ENCODE peak calls at places on chromosome 21, in ten cellular contexts. K, F, O, J, E, W, P, M, H and U are unnamed samples.

GRCh38 chr21:45370575-45370974 is 34.4 kb upstream of the COL18A1 start:
- DNase-seq in K (no peak), F (no peak), O (no peak), J (no peak), E (no peak), W (no peak), P (no peak), M (no peak), H (no peak), U (no peak)

GRCh38 chr21:29382029-29382654 is 83.4 kb downstream of the BACH1 start:
- DNase-seq in K (no peak), F (no peak), O (no peak), J (no peak), E (no peak), W (no peak), P (no peak), M (no peak), H (no peak), U (no peak)

GRCh38 chr21:28644762-28645161 is 347.9 kb downstream of the LTN1 start:
- DNase-seq in K (no peak), F (no peak), O (no peak), J (no peak), E (no peak), W (no peak), P (peak; percentile 35), M (no peak), H (no peak), U (no peak)

GRCh38 chr21:45531393-45532215 is 10.6 kb downstream of the SLC19A1 start:
- DNase-seq in K (no peak), F (peak; percentile 54), O (peak; percentile 79), J (no peak), E (no peak), W (no peak), P (no peak), M (peak; percentile 23), H (no peak), U (no peak)

GRCh38 chr21:34534522-34534921 is 22.5 kb upstream of the KCNE1 start:
- DNase-seq in K (no peak), F (no peak), O (no peak), J (no peak), E (no peak), W (no peak), P (no peak), M (no peak), H (no peak), U (no peak)

GRCh38 chr21:15908187-15908586 is 178.4 kb downstream of the USP25 start:
- DNase-seq in K (no peak), F (no peak), O (no peak), J (no peak), E (no peak), W (no peak), P (no peak), M (no peak), H (no peak), U (no peak)

GRCh38 chr21:45363921-45364463 is 41.0 kb upstream of the COL18A1 start:
- DNase-seq in K (no peak), F (peak; percentile 95), O (no peak), J (peak; percentile 75), E (peak; percentile 64), W (no peak), P (peak; percentile 86), M (peak; percentile 74), H (peak; percentile 94), U (peak; percentile 62)

GRCh38 chr21:29887313-29888009 is 52.3 kb downstream of the GRIK1 start:
- DNase-seq in K (no peak), F (no peak), O (no peak), J (no peak), E (no peak), W (no peak), P (no peak), M (no peak), H (no peak), U (no peak)

GRCh38 chr21:34743831-34744230 is 75.0 kb downstream of the CLIC6 start:
- DNase-seq in K (no peak), F (no peak), O (no peak), J (no peak), E (no peak), W (no peak), P (peak; percentile 82), M (peak; percentile 63), H (peak; percentile 24), U (no peak)

GRCh38 chr21:15841856-15842564 is 112.2 kb downstream of the USP25 start:
- DNase-seq in K (no peak), F (no peak), O (no peak), J (no peak), E (no peak), W (no peak), P (no peak), M (no peak), H (no peak), U (no peak)

GRCh38 chr21:38488640-38489282 is 9.5 kb downstream of the ERG start:
- DNase-seq in K (no peak), F (no peak), O (no peak), J (no peak), E (no peak), W (no peak), P (no peak), M (no peak), H (no peak), U (no peak)
- TF ChIP-seq POLR2AphosphoS5 in K (no peak), F (no peak), O (no peak), J (no peak), E (no peak), W (no peak), P (no peak), M (no peak), H (no peak), U (no peak)

GRCh38 chr21:26583737-26584136 is 10.7 kb upstream of the CYYR1 start:
- DNase-seq in K (no peak), F (no peak), O (no peak), J (no peak), E (no peak), W (peak; percentile 6), P (no peak), M (no peak), H (no peak), U (no peak)

GRCh38 chr21:26591543-26591942 is 18.5 kb upstream of the CYYR1 start:
- DNase-seq in K (no peak), F (no peak), O (no peak), J (no peak), E (no peak), W (no peak), P (no peak), M (no peak), H (no peak), U (no peak)

GRCh38 chr21:26581818-26582217 is 8.7 kb upstream of the CYYR1 start:
- DNase-seq in K (no peak), F (no peak), O (no peak), J (no peak), E (no peak), W (no peak), P (no peak), M (no peak), H (no peak), U (no peak)

GRCh38 chr21:26587621-26588260 is 14.7 kb upstream of the CYYR1 start:
- DNase-seq in K (peak; percentile 47), F (no peak), O (no peak), J (no peak), E (no peak), W (no peak), P (no peak), M (no peak), H (no peak), U (no peak)
- TF ChIP-seq POLR2AphosphoS5 in K (peak; percentile 75), F (peak; percentile 13), O (no peak), J (no peak), E (no peak), W (no peak), P (no peak), M (peak; percentile 19), H (no peak), U (no peak)

GRCh38 chr21:42991992-42992740 is 17.8 kb downstream of the PKNOX1 start:
- DNase-seq in K (no peak), F (peak; percentile 96), O (peak; percentile 60), J (peak; percentile 60), E (no peak), W (peak; percentile 46), P (no peak), M (no peak), H (no peak), U (no peak)

GRCh38 chr21:42992943-42993712 is 18.8 kb downstream of the PKNOX1 start:
- DNase-seq in K (no peak), F (peak; percentile 65), O (no peak), J (no peak), E (no peak), W (no peak), P (no peak), M (no peak), H (no peak), U (no peak)

GRCh38 chr21:43001316-43001715 is 27.0 kb downstream of the PKNOX1 start:
- DNase-seq in K (no peak), F (peak; percentile 91), O (no peak), J (peak; percentile 8), E (no peak), W (no peak), P (no peak), M (no peak), H (no peak), U (no peak)

GRCh38 chr21:42997053-42997452 is 22.7 kb downstream of the PKNOX1 start:
- DNase-seq in K (no peak), F (peak; percentile 94), O (no peak), J (no peak), E (no peak), W (no peak), P (no peak), M (no peak), H (no peak), U (no peak)
- TF ChIP-seq POLR2AphosphoS5 in K (no peak), F (peak; percentile 59), O (no peak), J (no peak), E (no peak), W (no peak), P (no peak), M (peak; percentile 63), H (no peak), U (no peak)

GRCh38 chr21:32459972-32460371 is 47.5 kb downstream of the EVA1C start:
- DNase-seq in K (no peak), F (no peak), O (no peak), J (no peak), E (no peak), W (no peak), P (no peak), M (no peak), H (no peak), U (no peak)

GRCh38 chr21:32467291-32467690 is 54.8 kb downstream of the EVA1C start:
- DNase-seq in K (no peak), F (no peak), O (peak; percentile 28), J (no peak), E (no peak), W (peak; percentile 50), P (no peak), M (no peak), H (no peak), U (no peak)

GRCh38 chr21:32463889-32464300 is 51.4 kb downstream of the EVA1C start:
- DNase-seq in K (no peak), F (no peak), O (no peak), J (no peak), E (no peak), W (no peak), P (no peak), M (no peak), H (peak; percentile 85), U (no peak)

GRCh38 chr21:32461503-32461902 is 49.0 kb downstream of the EVA1C start:
- DNase-seq in K (no peak), F (no peak), O (no peak), J (no peak), E (no peak), W (no peak), P (no peak), M (no peak), H (no peak), U (no peak)

GRCh38 chr21:32463367-32463766 is 50.9 kb downstream of the EVA1C start:
- DNase-seq in K (no peak), F (no peak), O (peak; percentile 8), J (no peak), E (no peak), W (no peak), P (peak; percentile 73), M (no peak), H (peak; percentile 69), U (no peak)
- TF ChIP-seq POLR2AphosphoS5 in K (no peak), F (no peak), O (no peak), J (no peak), E (no peak), W (no peak), P (no peak), M (no peak), H (no peak), U (no peak)